ENCODE peak calls at places on chromosome 1, in nine cellular contexts. M, E, P, I, W, J, L, A and X are unnamed samples.

GRCh38 chr1:109161836-109162606 is 48.1 kb downstream of the ELAPOR1 start:
- DNase-seq in M (no peak), E (no peak), P (peak; percentile 45), I (peak; percentile 78), W (peak; percentile 85), J (peak; percentile 73), L (no peak), A (no peak), X (peak; percentile 43)

GRCh38 chr1:96362623-96363022 is 359.0 kb upstream of the PTBP2 start:
- DNase-seq in M (no peak), E (no peak), P (peak; percentile 34), I (no peak), W (peak; percentile 99), J (no peak), L (no peak), A (no peak), X (peak; percentile 51)

GRCh38 chr1:181818459-181818858 is 243.1 kb downstream of the ZNF648 start:
- DNase-seq in M (no peak), E (no peak), P (no peak), I (no peak), W (no peak), J (no peak), L (no peak), A (no peak), X (no peak)

GRCh38 chr1:234543442-234544093 is 64.6 kb upstream of the TARBP1 start:
- DNase-seq in M (no peak), E (peak; percentile 53), P (peak; percentile 68), I (no peak), W (no peak), J (peak; percentile 63), L (peak; percentile 73), A (no peak), X (no peak)

GRCh38 chr1:147417024-147417423 is 124.3 kb upstream of the BCL9 start:
- DNase-seq in M (no peak), E (no peak), P (no peak), I (no peak), W (no peak), J (no peak), L (no peak), A (no peak), X (no peak)

GRCh38 chr1:211217392-211217791 is 41.8 kb upstream of the RCOR3 start:
- DNase-seq in M (no peak), E (no peak), P (no peak), I (no peak), W (no peak), J (no peak), L (no peak), A (no peak), X (no peak)

GRCh38 chr1:93681549-93682412 is at the start of gene BCAR3:
- DNase-seq in M (peak; percentile 61), E (peak; percentile 75), P (peak; percentile 77), I (peak; percentile 77), W (peak; percentile 80), J (peak; percentile 83), L (peak; percentile 85), A (peak; percentile 75), X (peak; percentile 85)

GRCh38 chr1:113542221-113542701 is 151.9 kb downstream of the MAGI3 start:
- DNase-seq in M (no peak), E (no peak), P (no peak), I (no peak), W (peak; percentile 93), J (no peak), L (no peak), A (no peak), X (peak; percentile 85)

GRCh38 chr1:156089704-156090103 is 7.4 kb upstream of the MEX3A start:
- DNase-seq in M (no peak), E (no peak), P (no peak), I (no peak), W (no peak), J (no peak), L (no peak), A (no peak), X (no peak)

GRCh38 chr1:97778718-97779117 is 142.1 kb downstream of the DPYD start:
- DNase-seq in M (no peak), E (no peak), P (no peak), I (no peak), W (peak; percentile 11), J (no peak), L (no peak), A (no peak), X (no peak)

GRCh38 chr1:222224576-222224975 is 323.3 kb downstream of the HHIPL2 start:
- DNase-seq in M (no peak), E (no peak), P (no peak), I (no peak), W (peak; percentile 6), J (no peak), L (no peak), A (no peak), X (no peak)

DNA sequence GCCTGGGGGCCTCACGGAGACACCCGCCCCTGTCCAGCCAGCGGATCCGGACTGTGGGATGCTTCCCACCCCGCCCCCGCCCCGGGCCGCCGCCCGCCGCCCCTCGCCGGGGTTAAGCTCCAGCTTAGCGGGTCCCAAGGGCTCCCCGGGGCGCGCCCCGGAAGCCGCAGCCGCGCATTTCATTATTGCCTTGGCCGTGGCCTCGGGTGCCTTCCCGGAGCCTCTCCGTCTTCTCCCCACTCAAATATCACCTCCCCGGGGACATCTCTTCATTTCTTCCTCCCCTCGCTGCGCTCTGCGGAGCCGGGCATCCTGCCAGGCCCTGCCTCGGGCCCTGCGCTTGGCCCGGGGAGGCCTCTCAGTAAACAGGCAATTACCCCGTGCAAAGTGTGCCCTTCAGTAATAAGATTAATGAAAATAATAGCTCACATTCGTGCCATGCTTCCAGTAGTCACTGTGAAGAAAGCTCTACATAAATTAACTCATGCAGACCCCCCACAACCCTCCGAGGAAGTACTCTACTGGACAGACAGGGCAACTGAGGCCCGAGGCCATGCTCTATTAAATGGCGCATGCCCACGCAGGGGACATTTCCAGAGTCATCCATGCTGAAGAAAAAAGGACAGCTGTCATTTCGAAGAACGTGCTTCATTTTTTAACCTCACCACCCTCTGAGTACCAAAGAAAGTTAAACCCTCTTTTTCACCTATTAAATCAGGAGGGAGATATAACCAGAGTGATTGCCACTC is 49.9 kb upstream of the LAPTM5 start:
- DNase-seq in M (no peak), E (no peak), P (peak; percentile 67), I (no peak), W (no peak), J (no peak), L (peak; percentile 66), A (no peak), X (no peak)
- H3K4me3 ChIP-seq in M (no peak overlapping the region), E (no peak overlapping the region), P (no peak overlapping the region), I (no peak overlapping the region), W (no peak overlapping the region), J (peak overlapping the region; percentile 21), L (no peak overlapping the region), A (no peak overlapping the region), X (no peak overlapping the region)

GRCh38 chr1:39788426-39788757 is 273 bp downstream of the BMP8B start:
- DNase-seq in M (no peak), E (no peak), P (no peak), I (no peak), W (no peak), J (no peak), L (no peak), A (no peak), X (no peak)

GRCh38 chr1:39789571-39790110 is 976 bp upstream of the BMP8B start:
- DNase-seq in M (no peak), E (no peak), P (no peak), I (no peak), W (no peak), J (no peak), L (no peak), A (no peak), X (no peak)

GRCh38 chr1:39795651-39796050 is 7.0 kb upstream of the BMP8B start:
- DNase-seq in M (no peak), E (no peak), P (no peak), I (no peak), W (no peak), J (no peak), L (no peak), A (no peak), X (no peak)

GRCh38 chr1:39788758-39789570 is at the start of gene BMP8B:
- DNase-seq in M (no peak), E (peak; percentile 41), P (peak; percentile 19), I (peak; percentile 79), W (no peak), J (no peak), L (peak; percentile 74), A (peak; percentile 69), X (peak; percentile 75)

GRCh38 chr1:39791838-39792237 is 3.2 kb upstream of the BMP8B start:
- DNase-seq in M (no peak), E (no peak), P (no peak), I (no peak), W (no peak), J (no peak), L (no peak), A (no peak), X (no peak)
- H3K27me3 ChIP-seq in M (peaks cover 22% of the 10 kb centered on the region), E (peaks cover 96% of the 10 kb centered on the region), P (no peaks in the 10 kb centered on the region), I (peaks cover 18% of the 10 kb centered on the region), W (peaks cover 31% of the 10 kb centered on the region), J (peaks cover 5% of the 10 kb centered on the region), L (peaks cover 25% of the 10 kb centered on the region), A (no peaks in the 10 kb centered on the region), X (no peaks in the 10 kb centered on the region)

GRCh38 chr1:74328851-74329250 is 93.7 kb downstream of the TNNI3K start:
- DNase-seq in M (no peak), E (no peak), P (no peak), I (no peak), W (no peak), J (no peak), L (no peak), A (no peak), X (no peak)

GRCh38 chr1:74323937-74324473 is 88.8 kb downstream of the TNNI3K start:
- DNase-seq in M (no peak), E (peak; percentile 67), P (no peak), I (no peak), W (peak; percentile 11), J (no peak), L (no peak), A (no peak), X (no peak)

DNA sequence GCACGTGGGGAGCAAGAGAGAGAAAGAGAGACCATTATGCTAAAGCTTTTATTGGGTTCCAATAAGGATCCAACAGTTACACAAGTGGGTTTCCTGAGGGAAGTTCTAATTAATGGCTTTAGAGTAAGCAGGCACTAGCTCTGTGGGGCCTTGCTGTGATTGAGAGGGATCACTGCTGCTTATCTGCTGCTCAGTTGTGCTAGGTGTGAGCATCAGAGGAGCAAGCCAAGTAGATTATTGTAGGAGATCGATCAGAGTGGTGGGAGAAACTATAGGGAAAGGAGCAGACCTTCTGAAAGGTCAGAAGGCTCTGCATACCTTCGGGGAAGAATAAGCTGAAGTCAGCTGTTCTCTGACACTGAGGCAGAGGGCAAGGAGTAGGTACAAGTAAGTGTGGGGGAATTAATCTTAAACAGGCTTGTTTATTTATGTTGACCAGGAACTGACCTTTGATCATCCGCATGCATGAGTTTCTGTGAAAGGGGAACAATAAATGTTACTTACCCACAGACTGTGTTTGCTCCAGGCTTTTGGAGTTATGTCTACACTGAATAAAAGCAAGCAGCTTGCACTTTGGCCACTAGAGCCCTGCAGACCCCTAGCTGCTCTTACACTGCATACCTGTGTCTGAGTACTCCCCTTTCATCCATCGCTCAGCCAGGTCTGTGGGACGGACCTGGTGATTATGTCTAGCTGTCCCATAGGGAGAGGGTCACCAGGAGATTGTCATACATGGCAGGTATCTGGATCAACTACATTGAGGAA is 89.7 kb downstream of the TNNI3K start:
- DNase-seq in M (no peak), E (no peak), P (no peak), I (no peak), W (no peak), J (no peak), L (no peak), A (no peak), X (no peak)
- H3K4me3 ChIP-seq in M (no peak overlapping the region), E (no peak overlapping the region), P (no peak overlapping the region), I (no peak overlapping the region), W (no peak overlapping the region), J (no peak overlapping the region), L (no peak overlapping the region), A (no peak overlapping the region), X (no peak overlapping the region)

GRCh38 chr1:230377851-230378250 is 48.3 kb downstream of the PGBD5 start:
- DNase-seq in M (no peak), E (no peak), P (no peak), I (no peak), W (no peak), J (no peak), L (no peak), A (no peak), X (no peak)
- H3K27me3 ChIP-seq in M (no peaks in the 10 kb centered on the region), E (no peaks in the 10 kb centered on the region), P (no peaks in the 10 kb centered on the region), I (no peaks in the 10 kb centered on the region), W (no peaks in the 10 kb centered on the region), J (no peaks in the 10 kb centered on the region), L (no peaks in the 10 kb centered on the region), A (no peaks in the 10 kb centered on the region), X (peaks cover 5% of the 10 kb centered on the region)